ENCODE peak calls at places on chromosomes 11 and 22, in seven cellular contexts. V is NCI-H1105 treated with DMSO at 0.1 percent for 48 hours; B is left kidney; G is neural progenitor cell; C is pons; M is Kasumi-1; T is stimulated activated CD4-positive, alpha-beta T cell treated with anti-CD3 and anti-CD28 coated beads, Interleukin-1b, Interleukin-23, amount 100 ng/mL, for 24 hours. Q is an unnamed sample.

GRCh38 chr22:30361916-30362631 is 5.3 kb downstream of the CCDC157 start:
- DNase-seq in V (no peak), B (no peak), G (no peak), C (no peak), M (no peak), T (no peak), Q (no peak)

GRCh38 chr11:123559418-123559817 is 95.0 kb downstream of the SCN3B start:
- DNase-seq in V (peak), B (no peak), G (peak), C (no peak), M (no peak), T (no peak), Q (no peak)

GRCh38 chr11:103202048-103202651 is 92.9 kb downstream of the DYNC2H1 start:
- DNase-seq in V (peak), B (peak), G (peak), C (peak), M (peak), T (no peak), Q (no peak)

GRCh38 chr11:120068114-120068573 is 69.8 kb downstream of the TRIM29 start:
- DNase-seq in V (no peak), B (peak), G (no peak), C (no peak), M (peak), T (no peak), Q (no peak)

GRCh38 chr11:29271616-29272015 is 745.2 kb downstream of the KCNA4 start:
- DNase-seq in V (no peak), B (peak), G (no peak), C (no peak), M (no peak), T (no peak), Q (no peak)

GRCh38 chr22:17788023-17788330 is 13.7 kb upstream of the BID start:
- DNase-seq in V (no peak), B (no peak), G (no peak), C (no peak), M (no peak), T (no peak), Q (no peak)

GRCh38 chr11:76293189-76293631 is 86.9 kb upstream of the WNT11 start:
- DNase-seq in V (no peak), B (no peak), G (no peak), C (no peak), M (no peak), T (peak), Q (no peak)

GRCh38 chr11:6615882-6616585 is 3.2 kb downstream of the TPP1 start:
- DNase-seq in V (no peak), B (no peak), G (no peak), C (no peak), M (no peak), T (no peak), Q (no peak)

GRCh38 chr11:95501761-95502266 is 270.8 kb upstream of the SESN3 start:
- DNase-seq in V (no peak), B (peak), G (no peak), C (no peak), M (no peak), T (no peak), Q (no peak)

GRCh38 chr22:31141551-31141950 is 1.2 kb upstream of the PLA2G3 start:
- DNase-seq in V (no peak), B (no peak), G (no peak), C (no peak), M (no peak), T (no peak), Q (no peak)

GRCh38 chr22:17400305-17400704 is 31.0 kb downstream of the CECR2 start:
- DNase-seq in V (peak), B (no peak), G (no peak), C (no peak), M (no peak), T (no peak), Q (no peak)